ENCODE peak calls at places on chromosomes 6 and 20, in six cellular contexts. T, H, W, I, B and P are unnamed samples. For H3K27me3, the result is how much of the 10 kb centered on the place peaks cover.

GRCh38 chr6:62999796-63000195 is 211.5 kb upstream of the FKBP1C start:
- DNase-seq in T (no peak), H (no peak), W (no peak), I (no peak), B (no peak), P (no peak)

GRCh38 chr6:114249522-114249921 is 93.3 kb downstream of the HS3ST5 start:
- DNase-seq in T (no peak), H (no peak), W (no peak), I (no peak), B (no peak), P (no peak)

GRCh38 chr6:149160943-149161342 is 156.6 kb upstream of the TAB2 start:
- DNase-seq in T (no peak), H (no peak), W (no peak), I (no peak), B (no peak), P (no peak)

GRCh38 chr20:13338999-13339411 is 117.9 kb downstream of the ISM1 start:
- DNase-seq in T (no peak), H (no peak), W (no peak), I (no peak), B (no peak), P (no peak)

GRCh38 chr6:113623124-113623523 is 234.0 kb upstream of the MARCKS start:
- DNase-seq in T (no peak), H (no peak), W (no peak), I (no peak), B (no peak), P (no peak)

GRCh38 chr20:38601216-38602184 is at the start of gene ARHGAP40:
- DNase-seq in T (no peak), H (no peak), W (no peak), I (peak), B (no peak), P (no peak)

GRCh38 chr20:64161595-64162238 is 2.5 kb upstream of the MYT1 start:
- DNase-seq in T (peak), H (no peak), W (peak), I (peak), B (peak), P (peak)

GRCh38 chr6:25035451-25036435 is 100.0 kb upstream of the RIPOR2 start:
- DNase-seq in T (no peak), H (no peak), W (no peak), I (no peak), B (no peak), P (no peak)

GRCh38 chr20:19661717-19662637 is 96.1 kb upstream of the RIN2 start:
- DNase-seq in T (peak), H (peak), W (peak), I (peak), B (peak), P (no peak)

GRCh38 chr20:19644085-19644484 is 114.0 kb upstream of the RIN2 start:
- DNase-seq in T (no peak), H (no peak), W (no peak), I (no peak), B (no peak), P (no peak)

GRCh38 chr20:14235355-14235754 is 102.1 kb downstream of the FLRT3 start:
- DNase-seq in T (no peak), H (no peak), W (no peak), I (no peak), B (no peak), P (no peak)

GRCh38 chr20:434661-435419 is 26.7 kb downstream of the RBCK1 start:
- DNase-seq in T (no peak), H (no peak), W (no peak), I (no peak), B (peak), P (no peak)

GRCh38 chr20:432677-433299 is 24.7 kb downstream of the RBCK1 start:
- DNase-seq in T (no peak), H (no peak), W (no peak), I (no peak), B (peak), P (no peak)

GRCh38 chr20:434221-434620 is 26.1 kb downstream of the RBCK1 start:
- DNase-seq in T (no peak), H (no peak), W (no peak), I (no peak), B (peak), P (no peak)

GRCh38 chr20:432208-432607 is 24.1 kb downstream of the RBCK1 start:
- DNase-seq in T (no peak), H (no peak), W (no peak), I (no peak), B (peak), P (no peak)

GRCh38 chr20:433300-433975 is 25.3 kb downstream of the RBCK1 start:
- DNase-seq in T (no peak), H (no peak), W (no peak), I (no peak), B (peak), P (peak)
- H3K27ac ChIP-seq in T (peak), H (no peak), W (no peak), I (no peak), B (peak), P (peak)

GRCh38 chr6:167580512-167580911 is 246.2 kb upstream of the AFDN start:
- DNase-seq in T (no peak), H (no peak), W (no peak), I (no peak), B (no peak), P (no peak)
- TF ChIP-seq CTCF in T (no peak), H (no peak), W (no peak), I (no peak), B (no peak), P (no peak)

GRCh38 chr6:125733516-125734300 is 15.7 kb upstream of the HEY2 start:
- DNase-seq in T (no peak), H (no peak), W (no peak), I (no peak), B (no peak), P (no peak)

GRCh38 chr6:125728739-125729138 is 20.7 kb upstream of the HEY2 start:
- DNase-seq in T (no peak), H (no peak), W (no peak), I (no peak), B (no peak), P (no peak)

GRCh38 chr6:125729983-125730382 is 19.4 kb upstream of the HEY2 start:
- DNase-seq in T (no peak), H (no peak), W (no peak), I (no peak), B (no peak), P (no peak)

GRCh38 chr6:125738276-125738675 is 11.2 kb upstream of the HEY2 start:
- DNase-seq in T (no peak), H (no peak), W (no peak), I (no peak), B (no peak), P (no peak)

DNA sequence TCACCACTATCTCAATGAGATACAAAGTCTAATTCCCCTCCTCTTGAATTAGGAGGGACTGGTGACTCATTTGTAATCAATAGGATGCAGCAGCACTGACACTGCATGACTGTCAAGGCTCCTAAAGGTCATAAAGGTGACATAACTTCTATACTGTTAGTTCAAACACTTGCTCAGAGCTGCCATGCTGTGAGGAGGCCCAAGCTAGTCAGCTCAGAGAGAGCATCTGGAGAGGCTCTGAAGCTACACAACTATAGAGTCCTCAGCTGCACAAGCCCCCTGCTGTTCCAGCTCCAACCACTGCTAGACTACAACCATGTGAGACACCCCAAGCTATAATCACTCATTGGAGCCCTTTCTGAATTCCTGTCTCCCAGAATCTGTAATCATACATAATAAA is 17.0 kb upstream of the HEY2 start:
- DNase-seq in T (no peak), H (no peak), W (no peak), I (no peak), B (no peak), P (no peak)
- H3K27me3 ChIP-seq in T (under half), H (under half), W (under half), I (under half), B (under half), P (under half)

GRCh38 chr6:117496383-117496990 is 14.0 kb downstream of the DCBLD1 start:
- DNase-seq in T (no peak), H (no peak), W (no peak), I (no peak), B (no peak), P (no peak)
- H3K27ac ChIP-seq in T (no peak), H (no peak), W (no peak), I (peak), B (no peak), P (no peak)

DNA sequence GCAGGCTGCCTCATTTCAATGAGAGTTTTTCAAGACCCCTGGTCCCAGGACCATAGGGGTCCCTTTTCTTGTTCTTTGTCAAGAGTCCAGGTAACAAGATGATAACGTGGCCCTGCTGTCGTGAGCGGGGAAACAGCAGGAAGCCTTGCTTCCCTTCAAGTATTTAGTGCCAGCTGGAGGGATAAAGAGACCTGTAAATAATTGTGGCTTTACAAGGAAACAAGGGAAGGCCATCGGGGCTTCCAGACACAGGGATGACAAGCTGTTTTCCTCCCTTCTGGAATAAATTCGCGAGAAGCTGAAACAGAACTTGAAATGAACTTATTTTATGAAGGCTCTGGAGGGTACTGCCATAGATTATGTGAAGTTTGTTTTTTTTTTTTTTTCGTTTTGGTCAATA is 163.2 kb downstream of the SYNDIG1 start:
- DNase-seq in T (no peak), H (no peak), W (no peak), I (no peak), B (no peak), P (no peak)
- TF ChIP-seq CTCF in T (no peak), H (no peak), W (no peak), I (no peak), B (no peak), P (no peak)

GRCh38 chr20:57231161-57231560 is 35.3 kb downstream of the BMP7 start:
- DNase-seq in T (no peak), H (no peak), W (no peak), I (no peak), B (no peak), P (no peak)
- H3K27me3 ChIP-seq in T (under half), H (under half), W (under half), I (under half), B (under half), P (under half)

DNA sequence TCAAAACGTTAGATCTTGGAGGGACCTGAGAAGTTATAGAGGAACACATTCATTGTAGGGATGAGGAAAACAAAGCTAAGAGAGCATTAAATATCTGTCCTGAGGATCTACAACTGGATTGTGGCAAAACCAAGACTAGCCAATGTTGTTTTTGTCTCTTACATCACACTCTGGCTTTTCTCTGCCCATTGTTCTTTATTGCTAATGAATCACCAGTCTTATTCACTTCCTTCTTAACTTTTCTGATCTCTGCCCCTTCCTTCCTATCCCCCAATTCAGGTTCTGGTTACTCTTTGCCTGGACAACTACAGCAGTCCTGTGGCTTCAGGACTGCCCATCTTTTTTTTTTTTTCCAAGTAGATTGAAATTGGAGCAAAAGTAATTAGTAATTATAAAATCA is 57.0 kb upstream of the PREP start:
- DNase-seq in T (no peak), H (no peak), W (no peak), I (no peak), B (no peak), P (no peak)
- H3K27ac ChIP-seq in T (no peak), H (no peak), W (no peak), I (no peak), B (no peak), P (no peak)

GRCh38 chr6:29722773-29723665 is at the start of gene HLA-F:
- DNase-seq in T (peak), H (peak), W (peak), I (peak), B (peak), P (peak)
- TF ChIP-seq CTCF in T (no peak), H (no peak), W (no peak), I (no peak), B (no peak), P (no peak)

GRCh38 chr6:52174118-52174517 is 12.1 kb upstream of the IL17A start:
- DNase-seq in T (no peak), H (no peak), W (no peak), I (no peak), B (no peak), P (no peak)
- H3K27me3 ChIP-seq in T (under half), H (under half), W (under half), I (under half), B (under half), P (under half)